ENCODE peak calls at places on chromosomes 7 and 10, in six cellular contexts. W is RPMI8226; C is T-helper 1 cell; M is GM03348; I is activated CD4-positive, CD25-positive, alpha-beta regulatory T cell treated with anti-CD3 and anti-CD28 coated beads, Interleukin-2, amount 50 U/mL, for 72 hours; Z is activated gamma-delta T cell treated with Interleukin-2 at 50 U/mL for 16 hours. A is an unnamed sample.

GRCh38 chr7:137658194-137658900 is 188.4 kb downstream of the DGKI start:
- DNase-seq in Z (no peak), W (no peak), M (no peak), I (no peak), C (no peak), A (no peak)

GRCh38 chr7:157423348-157423747 is 86.5 kb downstream of the DNAJB6 start:
- DNase-seq in M (no peak), I (no peak), W (no peak), C (no peak), Z (no peak), A (no peak)

GRCh38 chr7:11620822-11621395 is 211.1 kb downstream of the THSD7A start:
- DNase-seq in Z (no peak), C (no peak), M (no peak), I (no peak), W (no peak), A (no peak)

GRCh38 chr7:126657137-126657536 is 595.6 kb downstream of the GRM8 start:
- DNase-seq in C (no peak), Z (no peak), W (no peak), I (no peak), M (no peak), A (no peak)

GRCh38 chr7:133431134-133431711 is 178.3 kb downstream of the EXOC4 start:
- DNase-seq in M (no peak), W (no peak), I (no peak), C (no peak), Z (no peak), A (no peak)

GRCh38 chr10:133140417-133141143 is 19.4 kb upstream of the KNDC1 start:
- DNase-seq in I (no peak), C (no peak), Z (no peak), W (no peak), M (no peak), A (no peak)

GRCh38 chr7:109246330-109247077 is 676.8 kb downstream of the DNAJB9 start:
- DNase-seq in I (no peak), W (no peak), M (no peak), C (no peak), Z (no peak), A (no peak)

GRCh38 chr10:63504145-63504881 is 16.9 kb upstream of the REEP3 start:
- DNase-seq in I (no peak), C (no peak), M (no peak), W (no peak), Z (no peak), A (no peak)

GRCh38 chr10:45354261-45354660 is 19.8 kb upstream of the ALOX5 start:
- DNase-seq in M (no peak), Z (no peak), C (no peak), I (no peak), W (no peak), A (no peak)

A was measured in OCI-LY7.